ENCODE peak calls at places on chromosomes 11 and 22, in eight cellular contexts. N is sigmoid colon, D is transverse colon, G is tibial nerve, E is A549, H is H1, R is suprapubic skin, J is SK-N-SH. X is an unnamed sample.

GRCh38 chr11:70650075-70650909 is 252.0 kb downstream of the CTTN start:
- DNase-seq in N (no peak), D (peak), G (peak), E (peak), H (no peak), R (no peak), J (no peak), X (no peak)

GRCh38 chr22:41585898-41586297 is 3.7 kb downstream of the PMM1 start:
- DNase-seq in N (no peak), D (no peak), G (no peak), E (no peak), H (no peak), R (no peak), J (no peak), X (no peak)

GRCh38 chr22:36409911-36410756 is 22.4 kb upstream of the MYH9 start:
- DNase-seq in N (peak), D (peak), G (no peak), E (no peak), H (peak), R (peak), J (no peak), X (peak)

GRCh38 chr22:27752771-27753170 is 48.8 kb downstream of the MN1 start:
- DNase-seq in N (peak), D (no peak), G (no peak), E (no peak), H (no peak), R (no peak), J (no peak), X (peak)

GRCh38 chr11:36222755-36223635 is 66.2 kb downstream of the COMMD9 start:
- DNase-seq in N (no peak), D (no peak), G (no peak), E (no peak), H (no peak), R (no peak), J (no peak), X (no peak)

GRCh38 chr11:10327254-10327653 is 22.4 kb downstream of the ADM start:
- DNase-seq in N (no peak), D (no peak), G (no peak), E (no peak), H (no peak), R (no peak), J (no peak), X (no peak)

GRCh38 chr11:62954478-62954877 is 30.3 kb downstream of the SLC22A6 start:
- DNase-seq in N (no peak), D (no peak), G (no peak), E (no peak), H (no peak), R (no peak), J (no peak), X (no peak)

GRCh38 chr11:6637871-6638270 is 17.7 kb downstream of the DCHS1 start:
- DNase-seq in N (peak), D (no peak), G (no peak), E (no peak), H (no peak), R (no peak), J (no peak), X (no peak)

GRCh38 chr11:111538407-111539114 is 2.0 kb upstream of the LAYN start:
- DNase-seq in N (no peak), D (no peak), G (no peak), E (no peak), H (no peak), R (no peak), J (no peak), X (no peak)

DNA sequence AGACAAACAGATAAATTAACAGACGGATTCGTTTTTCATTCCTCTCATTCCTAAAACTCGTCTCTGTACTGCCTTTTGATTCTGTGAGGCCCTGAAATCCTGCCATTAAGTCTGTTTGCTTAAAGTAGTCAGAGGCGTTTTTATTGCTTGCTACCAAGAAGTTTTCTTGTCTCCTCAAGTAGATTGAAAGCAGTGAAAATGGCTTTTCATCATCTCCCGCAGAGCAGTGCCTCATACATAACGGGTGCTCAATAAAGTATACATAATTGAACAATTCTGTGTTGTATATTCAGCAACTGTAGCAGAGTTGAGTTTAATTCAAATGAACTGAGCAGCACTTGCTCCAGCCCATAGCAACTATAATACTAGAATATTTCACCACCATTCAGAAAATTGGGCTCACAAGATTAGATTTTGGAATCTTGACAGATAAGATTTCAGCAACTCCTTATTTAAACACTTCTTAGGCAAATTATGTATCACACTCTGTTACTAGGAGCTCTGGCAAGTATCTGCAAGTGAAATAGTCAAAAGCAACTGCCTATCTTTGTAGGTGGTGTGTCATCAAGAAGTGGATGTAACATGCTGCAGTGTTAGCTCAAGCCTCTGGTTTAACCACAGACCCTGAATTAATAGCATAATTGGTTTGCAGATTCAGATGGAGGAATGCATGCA is 20.0 kb downstream of the FIBIN start:
- DNase-seq in N (no peak), D (no peak), G (no peak), E (no peak), H (no peak), R (no peak), J (no peak), X (no peak)
- H3K27ac ChIP-seq in N (peak), D (no peak), G (no peak), E (no peak), H (no peak), R (no peak), J (no peak), X (no peak)

DNA sequence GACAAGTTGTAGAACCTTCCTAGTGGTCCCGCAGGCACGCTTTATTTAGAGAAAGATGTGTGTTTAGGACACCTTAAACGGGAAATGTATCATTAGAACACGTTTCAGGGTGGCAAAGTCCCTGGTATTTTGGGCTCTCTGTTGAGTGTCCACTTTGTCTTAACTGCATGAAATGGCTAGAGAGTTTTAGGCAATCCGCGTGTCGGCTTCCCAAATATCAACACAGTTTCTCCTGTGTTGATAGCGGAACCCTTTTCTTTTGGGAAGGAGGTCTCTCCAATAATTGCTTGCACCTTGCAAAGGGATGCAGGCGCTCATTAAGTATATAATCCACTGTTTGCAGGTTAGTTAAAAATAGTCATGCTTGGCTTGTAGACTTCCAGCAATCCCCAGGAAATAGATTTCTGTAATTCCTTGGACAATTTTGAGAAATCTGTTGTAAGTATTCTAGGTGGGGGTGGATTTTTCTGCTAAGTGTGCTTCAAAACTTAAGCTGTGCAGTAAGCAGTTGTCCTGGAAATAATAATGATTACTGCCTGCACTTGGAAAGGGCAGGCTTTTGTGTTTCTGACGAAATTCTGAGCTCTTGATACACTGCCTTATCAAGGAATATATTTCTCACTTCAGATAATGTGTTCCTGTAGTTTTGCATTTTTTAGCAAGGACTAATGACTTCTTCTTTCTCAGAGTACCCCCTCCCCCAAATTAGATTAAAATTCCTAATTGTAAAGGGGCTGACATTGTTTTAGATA is 120.1 kb downstream of the HIPK3 start:
- DNase-seq in N (no peak), D (no peak), G (no peak), E (no peak), H (no peak), R (no peak), J (no peak), X (no peak)
- H3K4me3 ChIP-seq in N (peak), D (no peak), G (no peak), E (peak), H (peak), R (peak), J (peak), X (no peak)

GRCh38 chr11:83847635-83848034 is 561.5 kb upstream of the CCDC90B start:
- DNase-seq in N (no peak), D (no peak), G (no peak), E (no peak), H (no peak), R (no peak), J (no peak), X (no peak)

GRCh38 chr11:83858694-83859093 is 572.5 kb upstream of the CCDC90B start:
- DNase-seq in N (no peak), D (no peak), G (no peak), E (no peak), H (no peak), R (no peak), J (no peak), X (no peak)

GRCh38 chr11:83852012-83852411 is 565.8 kb upstream of the CCDC90B start:
- DNase-seq in N (no peak), D (no peak), G (no peak), E (no peak), H (no peak), R (no peak), J (no peak), X (no peak)

GRCh38 chr11:83855237-83855636 is 569.1 kb upstream of the CCDC90B start:
- DNase-seq in N (no peak), D (no peak), G (no peak), E (no peak), H (no peak), R (no peak), J (no peak), X (no peak)

DNA sequence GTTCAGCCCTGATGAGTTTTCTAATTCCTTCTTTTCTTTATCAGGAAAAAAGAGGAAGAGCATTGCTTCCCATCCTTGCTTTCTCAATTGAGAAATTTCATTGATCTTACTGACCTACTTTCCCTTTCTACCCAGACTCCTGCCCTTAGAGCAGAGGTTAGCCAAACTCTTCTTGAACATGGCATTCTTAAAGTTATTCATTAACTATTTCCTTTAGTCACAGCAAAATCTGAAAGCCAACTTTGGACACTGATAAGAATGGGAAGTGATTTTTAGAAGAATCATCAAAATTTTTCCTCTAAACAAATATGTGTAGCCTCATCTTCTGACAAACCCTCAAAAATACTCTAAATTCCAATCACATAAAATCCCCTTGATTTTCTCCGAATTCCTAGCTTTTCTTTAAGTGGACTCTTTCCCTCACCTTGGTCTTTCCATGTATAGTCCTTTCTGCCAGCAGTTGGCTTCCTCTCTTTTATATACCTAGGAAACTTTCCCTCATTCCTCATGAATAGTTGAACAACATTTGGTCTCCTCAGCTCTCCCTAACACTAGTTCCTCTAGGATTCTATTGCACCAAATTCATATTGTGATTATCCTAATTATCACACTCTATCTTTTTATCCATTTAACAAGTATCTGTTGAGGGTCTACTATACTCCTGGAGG is 566.7 kb upstream of the CCDC90B start:
- DNase-seq in N (no peak), D (no peak), G (no peak), E (no peak), H (no peak), R (no peak), J (no peak), X (no peak)
- TF ChIP-seq EP300 in N (no peak), D (no peak), G (no peak), E (no peak), H (no peak), R (no peak), J (no peak), X (no peak)

GRCh38 chr22:31313366-31314147 is 21.3 kb upstream of the PIK3IP1 start:
- DNase-seq in N (peak), D (peak), G (peak), E (peak), H (peak), R (peak), J (peak), X (peak)
- H3K27ac ChIP-seq in N (no peak), D (peak), G (peak), E (no peak), H (peak), R (peak), J (peak), X (peak)

DNA sequence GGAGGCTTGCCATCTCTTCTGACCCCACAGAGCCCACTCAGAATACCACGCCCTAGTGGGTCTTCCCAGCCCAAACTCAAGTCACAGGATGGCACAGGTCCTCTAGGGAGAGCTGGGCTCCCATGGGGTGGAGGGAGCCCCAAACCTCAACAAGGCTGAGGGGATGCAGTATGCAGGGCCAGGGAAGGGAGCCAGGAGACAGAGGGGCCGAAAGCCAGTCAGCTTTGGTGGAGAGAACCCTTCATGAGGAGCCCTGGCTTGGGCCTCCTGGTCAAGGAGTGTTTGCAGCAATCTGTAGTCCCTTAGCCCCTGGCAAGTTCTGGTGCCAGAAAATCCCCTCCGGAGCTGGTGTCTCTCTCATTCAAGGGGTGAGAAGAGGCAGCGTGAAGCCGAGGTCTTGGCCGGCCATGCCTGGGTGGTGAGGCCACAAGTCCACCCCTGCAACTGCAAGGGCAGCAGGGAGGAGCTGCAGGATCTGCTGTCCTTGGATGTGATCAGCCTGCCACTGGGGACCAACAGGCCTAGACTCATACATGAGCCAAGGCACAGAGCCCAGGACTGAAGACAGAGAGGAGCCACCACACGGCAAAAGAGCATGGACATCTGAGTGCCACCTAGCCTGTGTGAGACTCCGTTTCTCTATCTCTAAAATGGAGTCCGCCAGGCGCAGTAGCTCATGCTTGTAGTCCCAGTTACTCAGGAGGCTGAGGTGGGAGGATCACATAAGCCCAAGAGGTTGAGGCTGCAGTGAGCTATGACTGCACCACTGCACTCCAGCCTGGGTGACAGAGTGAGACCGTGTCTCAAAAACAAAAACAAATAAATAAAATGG is 24.1 kb downstream of the NEAT1 start:
- DNase-seq in N (peak), D (no peak), G (peak), E (no peak), H (no peak), R (peak), J (no peak), X (peak)
- H3K4me3 ChIP-seq in N (no peak), D (no peak), G (no peak), E (no peak), H (no peak), R (no peak), J (no peak), X (no peak)

GRCh38 chr11:13047884-13048283 is 38.8 kb downstream of the RASSF10 start:
- DNase-seq in N (no peak), D (no peak), G (no peak), E (no peak), H (no peak), R (no peak), J (no peak), X (no peak)
- TF ChIP-seq EP300 in N (no peak), D (no peak), G (no peak), E (no peak), H (no peak), R (no peak), J (no peak), X (no peak)

DNA sequence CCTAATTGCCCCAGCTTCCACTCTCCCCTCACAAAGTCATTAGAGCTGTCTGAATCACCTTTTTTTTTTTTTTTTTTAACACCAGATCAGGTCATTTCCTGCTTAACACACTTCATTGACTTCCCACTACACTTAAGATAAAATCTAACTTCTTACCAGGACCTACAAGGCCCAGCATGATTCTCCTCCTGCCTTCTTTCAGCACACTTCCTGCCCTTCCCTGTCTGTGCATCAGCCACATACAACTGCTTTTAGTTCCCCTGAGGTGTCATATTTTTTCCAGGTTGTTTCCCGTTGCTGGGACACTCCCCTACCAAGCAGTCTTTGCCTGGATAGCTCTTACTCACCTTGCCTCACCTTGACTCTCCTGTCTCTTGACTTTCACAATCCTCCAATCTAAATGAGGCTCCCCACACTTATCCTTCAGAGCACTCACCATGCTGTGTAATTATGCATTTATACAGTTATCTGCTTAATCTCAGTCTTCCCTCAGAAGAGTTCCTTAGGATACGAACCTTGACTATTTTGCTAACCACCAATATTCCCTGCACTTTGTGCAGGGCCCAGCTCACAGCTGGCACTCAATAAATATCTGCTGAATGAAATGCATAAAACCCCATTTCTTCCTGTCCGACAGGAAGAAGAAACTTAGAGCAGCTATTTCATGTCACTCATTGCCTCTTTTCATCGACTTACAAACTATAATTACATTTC is 96.6 kb upstream of the AKIP1 start:
- DNase-seq in N (no peak), D (peak), G (no peak), E (no peak), H (no peak), R (peak), J (no peak), X (no peak)
- H3K27ac ChIP-seq in N (peak), D (peak), G (no peak), E (peak), H (no peak), R (peak), J (peak), X (no peak)

DNA sequence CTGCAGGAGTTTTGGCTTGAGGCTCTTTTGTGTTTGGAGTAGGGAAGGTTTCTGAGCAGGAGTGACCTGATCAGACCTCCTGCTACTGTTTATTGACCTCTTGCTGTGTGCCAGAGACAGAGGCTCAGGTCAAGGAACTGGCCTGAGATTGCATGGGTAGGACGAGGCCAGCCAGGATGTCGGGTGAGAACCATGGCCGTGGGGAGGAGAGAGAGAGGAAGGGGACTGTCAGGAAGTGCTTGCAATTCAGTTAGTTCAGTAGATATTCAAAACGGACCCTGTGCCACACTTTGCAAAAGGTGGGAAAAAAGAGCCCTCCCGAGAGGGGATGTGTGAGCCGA is 14.0 kb downstream of the TBC1D22A start:
- DNase-seq in N (no peak), D (no peak), G (no peak), E (no peak), H (no peak), R (no peak), J (no peak), X (no peak)
- H3K4me3 ChIP-seq in N (no peak), D (no peak), G (no peak), E (no peak), H (no peak), R (no peak), J (no peak), X (no peak)

X was measured in ovary.